ENCODE peak calls at places on chromosome 11, in four cellular contexts. B is fibroblast of mammary gland; W is ovary; N is CD4-positive, alpha-beta T cell. L is an unnamed sample.
A peak's percentile ranks its signal among the peaks of the same experiment; 100 is the strongest.

GRCh38 chr11:76185931-76186401 is 20.3 kb downstream of the WNT11 start:
- DNase-seq in B (peak; percentile 14), W (peak; percentile 87), N (no peak), L (no peak)

GRCh38 chr11:9332655-9333054 is 18.3 kb upstream of the TMEM41B start:
- DNase-seq in B (no peak), W (no peak), N (no peak), L (no peak)

GRCh38 chr11:65915101-65915820 is 3.6 kb downstream of the C11orf68 start:
- DNase-seq in B (no peak), W (no peak), N (no peak), L (no peak)

GRCh38 chr11:8833568-8834275 is 77.3 kb upstream of the AKIP1 start:
- DNase-seq in B (peak; percentile 49), W (no peak), N (no peak), L (no peak)

GRCh38 chr11:57294225-57295131 is 30.3 kb downstream of the TNKS1BP1 start:
- DNase-seq in B (peak; percentile 59), W (no peak), N (no peak), L (peak; percentile 34)

GRCh38 chr11:116515666-116516184 is 257.1 kb downstream of the BUD13 start:
- DNase-seq in B (no peak), W (no peak), N (no peak), L (peak; percentile 93)

GRCh38 chr11:18844753-18845367 is 53.3 kb upstream of the PTPN5 start:
- DNase-seq in B (peak; percentile 48), W (no peak), N (no peak), L (peak; percentile 84)

GRCh38 chr11:62472063-62472884 is 53.4 kb downstream of the SCGB1A1 start:
- DNase-seq in B (peak; percentile 68), W (peak; percentile 40), N (no peak), L (no peak)

GRCh38 chr11:134433251-134433650 is 21.2 kb upstream of the B3GAT1 start:
- DNase-seq in B (no peak), W (no peak), N (no peak), L (no peak)

GRCh38 chr11:121524233-121524631 is 71.5 kb upstream of the SORL1-AS1 start:
- DNase-seq in B (no peak), W (no peak), N (no peak), L (no peak)

GRCh38 chr11:73389902-73390301 is 13.7 kb downstream of the RELT start:
- DNase-seq in B (no peak), W (no peak), N (no peak), L (no peak)

GRCh38 chr11:131928992-131929391 is 558.6 kb downstream of the NTM start:
- DNase-seq in B (no peak), W (no peak), N (no peak), L (no peak)

GRCh38 chr11:36023922-36024321 is 80.1 kb downstream of the LDLRAD3 start:
- DNase-seq in B (peak; percentile 53), W (no peak), N (no peak), L (no peak)

GRCh38 chr11:120239713-120240640 is at the start of gene POU2F3:
- DNase-seq in B (no peak), W (no peak), N (no peak), L (peak; percentile 39)

GRCh38 chr11:64206457-64207246 is at the start of gene FERMT3:
- DNase-seq in B (no peak), W (no peak), N (peak; percentile 74), L (no peak)

GRCh38 chr11:123211981-123212380 is 16.9 kb upstream of the CLMP start:
- DNase-seq in B (peak; percentile 56), W (no peak), N (no peak), L (no peak)

GRCh38 chr11:61774441-61774840 is 18.0 kb downstream of the TMEM258 start:
- DNase-seq in B (no peak), W (no peak), N (no peak), L (no peak)

GRCh38 chr11:6630632-6631291 is 11.5 kb upstream of the TPP1 start:
- DNase-seq in B (no peak), W (no peak), N (no peak), L (peak; percentile 67)